ENCODE peak calls at places on chromosomes 7 and 10, in seven cellular contexts. S, P, A, E, O, M and F are unnamed samples.

GRCh38 chr7:140678081-140678815 is 5.5 kb downstream of the ADCK2 start:
- DNase-seq in S (no peak), O (no peak), E (peak; percentile 20), P (no peak), A (no peak), M (no peak), F (no peak)

GRCh38 chr7:112006071-112006470 is 200.1 kb downstream of the DOCK4 start:
- DNase-seq in M (no peak), A (no peak), E (no peak), O (no peak), P (no peak), S (no peak), F (no peak)

GRCh38 chr10:71756441-71757191 is 16.7 kb downstream of the VSIR start:
- DNase-seq in S (no peak), P (no peak), O (no peak), A (no peak), E (no peak), M (no peak), F (no peak)

GRCh38 chr10:128035557-128035973 is 90.7 kb downstream of the MKI67 start:
- DNase-seq in M (peak; percentile 17), O (no peak), E (peak; percentile 64), S (no peak), A (peak; percentile 57), P (no peak), F (peak; percentile 90)

GRCh38 chr7:77575187-77575586 is 38.1 kb downstream of the PTPN12 start:
- DNase-seq in E (no peak), A (no peak), M (no peak), O (no peak), P (no peak), S (no peak), F (no peak)

GRCh38 chr7:76358478-76359110 is at the start of gene YWHAG:
- DNase-seq in P (no peak), S (peak; percentile 65), A (peak; percentile 84), O (peak; percentile 92), E (peak; percentile 91), M (peak; percentile 93), F (peak; percentile 82)

GRCh38 chr7:48424731-48425130 is 253.5 kb downstream of the ABCA13 start:
- DNase-seq in E (no peak), P (no peak), S (no peak), A (no peak), O (no peak), M (peak; percentile 34), F (no peak)

GRCh38 chr10:95835149-95835860 is 72.5 kb upstream of the CC2D2B start:
- DNase-seq in S (no peak), O (no peak), E (no peak), P (no peak), A (no peak), M (no peak), F (no peak)

GRCh38 chr7:7181519-7182155 is 707 bp upstream of the C1GALT1 start:
- DNase-seq in S (no peak), A (peak; percentile 29), P (peak; percentile 15), M (peak; percentile 82), E (peak; percentile 50), O (no peak), F (peak; percentile 84)

GRCh38 chr10:112286837-112287818 is 3.9 kb downstream of the TECTB start:
- DNase-seq in O (no peak), A (no peak), S (no peak), P (no peak), E (peak; percentile 71), M (no peak), F (no peak)

GRCh38 chr10:1048349-1048731 is 579 bp downstream of the IDI1 start:
- DNase-seq in M (peak; percentile 33), P (peak; percentile 32), S (no peak), E (no peak), A (peak; percentile 35), O (no peak), F (peak; percentile 87)

GRCh38 chr10:78450807-78451485 is 417.3 kb downstream of the RPS24 start:
- DNase-seq in P (no peak), E (no peak), A (no peak), O (no peak), S (no peak), M (no peak), F (peak; percentile 70)

GRCh38 chr7:39633563-39634550 is 10.5 kb downstream of the RALA start:
- DNase-seq in A (no peak), M (no peak), P (no peak), S (no peak), E (no peak), O (no peak), F (no peak)

GRCh38 chr7:154096-154835 is 38.1 kb upstream of the FAM20C start:
- DNase-seq in A (no peak), O (no peak), P (no peak), E (no peak), S (no peak), M (no peak), F (no peak)

GRCh38 chr7:151565541-151565940 is 45.8 kb upstream of the RHEB start:
- DNase-seq in E (no peak), A (no peak), O (no peak), M (no peak), S (no peak), P (no peak), F (no peak)

GRCh38 chr7:140342732-140343514 is 55.4 kb downstream of the SLC37A3 start:
- DNase-seq in S (no peak), P (no peak), M (peak; percentile 42), O (no peak), A (no peak), E (peak; percentile 31), F (no peak)

GRCh38 chr10:58817499-58817898 is 304.8 kb downstream of the BICC1 start:
- DNase-seq in S (no peak), O (no peak), A (no peak), E (no peak), M (peak; percentile 21), P (no peak), F (no peak)

GRCh38 chr10:66586073-66586472 is 339.8 kb upstream of the LRRTM3 start:
- DNase-seq in M (no peak), P (no peak), O (no peak), E (peak; percentile 48), A (no peak), S (no peak), F (no peak)

GRCh38 chr10:103759100-103759781 is 96.1 kb downstream of the SH3PXD2A start:
- DNase-seq in O (no peak), M (peak; percentile 89), A (no peak), P (peak; percentile 59), S (no peak), E (no peak), F (no peak)

GRCh38 chr10:113663142-113663541 is 699 bp downstream of the NRAP start:
- DNase-seq in A (no peak), O (no peak), E (no peak), P (no peak), M (peak; percentile 20), S (no peak), F (no peak)
- TF ChIP-seq POLR2A in A (no peak), O (no peak), E (no peak), P (no peak), M (no peak), S (no peak), F (no peak)

GRCh38 chr7:105643384-105643783 is 62.1 kb upstream of the EFCAB10 start:
- DNase-seq in O (no peak), E (no peak), S (no peak), M (no peak), A (no peak), P (no peak), F (no peak)
- TF ChIP-seq CTCF in O (no peak), E (no peak), S (no peak), M (no peak), A (no peak), P (no peak), F (no peak)

GRCh38 chr7:41810258-41810576 is 107.3 kb upstream of the INHBA start:
- DNase-seq in A (no peak), S (no peak), P (no peak), O (no peak), M (no peak), E (no peak), F (no peak)
- H3K4me3 ChIP-seq in A (no peak overlapping the region), S (no peak overlapping the region), P (no peak overlapping the region), O (no peak overlapping the region), M (no peak overlapping the region), E (no peak overlapping the region), F (no peak overlapping the region)

GRCh38 chr10:131511391-131511790 is 199.9 kb upstream of the TCERG1L start:
- DNase-seq in O (no peak), M (no peak), P (no peak), S (no peak), A (no peak), E (no peak), F (no peak)

GRCh38 chr10:131512852-131513251 is 201.3 kb upstream of the TCERG1L start:
- DNase-seq in O (no peak), P (no peak), E (no peak), M (no peak), S (no peak), A (no peak), F (no peak)

GRCh38 chr10:131516285-131516684 is 204.8 kb upstream of the TCERG1L start:
- DNase-seq in O (no peak), P (no peak), E (no peak), S (no peak), M (no peak), A (no peak), F (no peak)

GRCh38 chr10:131513445-131513844 is 201.9 kb upstream of the TCERG1L start:
- DNase-seq in P (no peak), O (no peak), E (no peak), M (no peak), S (no peak), A (no peak), F (no peak)

GRCh38 chr10:131514454-131514853 is 202.9 kb upstream of the TCERG1L start:
- DNase-seq in P (no peak), M (no peak), S (no peak), E (no peak), A (no peak), O (no peak), F (no peak)
- TF ChIP-seq POLR2A in P (no peak), M (no peak), S (no peak), E (no peak), A (no peak), O (no peak), F (no peak)

GRCh38 chr7:120554960-120555571 is 282.1 kb downstream of the KCND2 start:
- DNase-seq in O (no peak), P (peak; percentile 40), A (peak; percentile 53), S (no peak), E (no peak), M (peak; percentile 55), F (no peak)
- TF ChIP-seq CTCF in O (peak; percentile 27), P (peak; percentile 58), A (peak; percentile 24), S (peak; percentile 16), E (peak; percentile 29), M (peak; percentile 64), F (no peak)